ENCODE peak calls at places on chromosomes 6 and 20, in four cellular contexts. R is GM04504, J is HT1080, U is neural crest cell. G is an unnamed sample.

GRCh38 chr6:27839303-27840081 is 72.7 kb downstream of the OR2B2 start:
- DNase-seq in U (no peak), R (no peak), J (peak), G (peak)

GRCh38 chr20:61297981-61298380 is 45.9 kb downstream of the CDH4 start:
- DNase-seq in R (no peak), J (peak), U (no peak), G (no peak)

GRCh38 chr20:25015986-25016385 is 23.4 kb upstream of the APMAP start:
- DNase-seq in J (no peak), R (no peak), U (no peak), G (no peak)

GRCh38 chr6:151330130-151330715 is 61.1 kb downstream of the ZBTB2 start:
- DNase-seq in R (peak), U (no peak), J (no peak), G (peak)

GRCh38 chr20:59217794-59218193 is 54.2 kb downstream of the ZNF831 start:
- DNase-seq in U (no peak), R (no peak), J (no peak), G (no peak)

GRCh38 chr20:46215913-46216707 is 92.2 kb downstream of the CDH22 start:
- DNase-seq in U (no peak), J (peak), R (no peak), G (peak)

GRCh38 chr20:25239387-25240370 is 8.2 kb upstream of the PYGB start:
- DNase-seq in J (no peak), R (no peak), U (no peak), G (no peak)

GRCh38 chr6:157561037-157561790 is 180.2 kb downstream of the ZDHHC14 start:
- DNase-seq in R (no peak), J (no peak), U (no peak), G (no peak)

GRCh38 chr20:13824459-13824858 is 39.6 kb downstream of the NDUFAF5 start:
- DNase-seq in R (no peak), U (no peak), J (no peak), G (no peak)

GRCh38 chr6:99822741-99823512 is 171.1 kb downstream of the MCHR2 start:
- DNase-seq in J (peak), R (peak), U (peak), G (peak)

GRCh38 chr20:38119446-38119845 is 45.6 kb downstream of the TGM2 start:
- DNase-seq in R (no peak), J (no peak), U (no peak), G (no peak)

GRCh38 chr6:33914519-33915120 is 110.8 kb upstream of the MLN start:
- DNase-seq in J (no peak), R (no peak), U (no peak), G (no peak)

GRCh38 chr6:26126394-26127221 is 39.4 kb downstream of the HFE start:
- DNase-seq in J (no peak), U (no peak), R (no peak), G (peak)

GRCh38 chr6:125986956-125987617 is 747 bp downstream of the TRMT11 start:
- DNase-seq in R (no peak), U (no peak), J (no peak), G (no peak)

GRCh38 chr20:51712501-51713212 is 55.5 kb downstream of the ATP9A start:
- DNase-seq in R (no peak), U (no peak), J (peak), G (peak)

GRCh38 chr6:41411961-41412360 is 76.6 kb downstream of the NCR2 start:
- DNase-seq in U (no peak), R (no peak), J (no peak), G (no peak)